ENCODE peak calls at places on chromosomes 5 and 9, in seven cellular contexts. P, C, Z, H, X, Y and T are unnamed samples. For H3K9me3, the result is how much of the 10 kb centered on the place peaks cover.

GRCh38 chr5:35963381-35963843 is 25.0 kb upstream of the CAPSL start:
- DNase-seq in Z (no peak), H (no peak), Y (no peak), C (peak), X (peak), P (no peak), T (no peak)

GRCh38 chr5:56569576-56569975 is 245.8 kb upstream of the MAP3K1 start:
- DNase-seq in Y (no peak), C (no peak), X (peak), P (no peak), Z (no peak), H (no peak), T (no peak)

GRCh38 chr9:95623614-95624013 is 106.8 kb upstream of the PTCH1 start:
- DNase-seq in Z (no peak), P (no peak), H (no peak), Y (no peak), X (no peak), C (no peak), T (no peak)

GRCh38 chr9:18333157-18333556 is 140.8 kb upstream of the ADAMTSL1 start:
- DNase-seq in Z (no peak), X (peak), C (no peak), P (no peak), H (no peak), Y (no peak), T (no peak)

GRCh38 chr5:30050056-30050815 is 1143.2 kb upstream of the CDH6 start:
- DNase-seq in C (no peak), H (no peak), Z (no peak), Y (no peak), X (no peak), P (no peak), T (no peak)

GRCh38 chr5:180126716-180127681 is 55.4 kb upstream of the RNF130 start:
- DNase-seq in Z (no peak), Y (no peak), C (no peak), P (no peak), X (no peak), H (peak), T (no peak)

GRCh38 chr5:76219636-76220035 is 136.5 kb downstream of the SV2C start:
- DNase-seq in Y (no peak), P (no peak), C (no peak), Z (no peak), H (no peak), X (no peak), T (no peak)

GRCh38 chr5:36593867-36594266 is 12.5 kb upstream of the SLC1A3 start:
- DNase-seq in H (no peak), P (no peak), Z (no peak), Y (no peak), X (no peak), C (no peak), T (no peak)

GRCh38 chr5:39775058-39775457 is 350.3 kb upstream of the DAB2 start:
- DNase-seq in C (no peak), X (peak), P (no peak), Y (no peak), Z (no peak), H (no peak), T (no peak)

GRCh38 chr5:151004499-151004898 is 15.9 kb upstream of the GPX3 start:
- DNase-seq in Z (no peak), C (no peak), H (no peak), X (no peak), P (no peak), Y (no peak), T (no peak)

GRCh38 chr5:150134198-150134588 is 21.5 kb downstream of the PDGFRB start:
- DNase-seq in P (no peak), C (no peak), H (no peak), X (no peak), Y (no peak), Z (no peak), T (no peak)

GRCh38 chr5:122906768-122907167 is 61.4 kb downstream of the SNX24 start:
- DNase-seq in C (no peak), P (no peak), Y (no peak), Z (no peak), H (no peak), X (peak), T (no peak)
- H3K9me3 ChIP-seq in C (under half), P (under half), Y (under half), Z (under half), H (under half), X (under half), T (under half)

GRCh38 chr5:143251175-143251574 is 152.3 kb downstream of the NR3C1 start:
- DNase-seq in H (no peak), C (no peak), Y (no peak), X (no peak), Z (no peak), P (no peak), T (no peak)

GRCh38 chr5:143247134-143247815 is 156.2 kb downstream of the NR3C1 start:
- DNase-seq in P (no peak), Z (no peak), C (no peak), X (no peak), H (no peak), Y (no peak), T (no peak)

GRCh38 chr5:143248391-143248790 is 155.1 kb downstream of the NR3C1 start:
- DNase-seq in P (no peak), X (peak), Y (no peak), Z (no peak), H (no peak), C (no peak), T (no peak)

GRCh38 chr5:143249851-143250250 is 153.6 kb downstream of the NR3C1 start:
- DNase-seq in P (no peak), Z (no peak), C (no peak), X (peak), Y (no peak), H (no peak), T (no peak)

GRCh38 chr5:143248822-143249579 is 154.5 kb downstream of the NR3C1 start:
- DNase-seq in P (no peak), X (peak), Z (no peak), C (no peak), H (no peak), Y (no peak), T (no peak)
- H3K27ac ChIP-seq in P (no peak), X (peak), Z (no peak), C (no peak), H (no peak), Y (no peak), T (no peak)

GRCh38 chr9:3136999-3137675 is 293.2 kb upstream of the PUM3 start:
- DNase-seq in Z (no peak), Y (no peak), H (no peak), P (no peak), X (no peak), C (no peak), T (no peak)
- TF ChIP-seq CTCF in Z (no peak), Y (no peak), H (no peak), P (no peak), X (no peak), C (no peak), T (no peak)

DNA sequence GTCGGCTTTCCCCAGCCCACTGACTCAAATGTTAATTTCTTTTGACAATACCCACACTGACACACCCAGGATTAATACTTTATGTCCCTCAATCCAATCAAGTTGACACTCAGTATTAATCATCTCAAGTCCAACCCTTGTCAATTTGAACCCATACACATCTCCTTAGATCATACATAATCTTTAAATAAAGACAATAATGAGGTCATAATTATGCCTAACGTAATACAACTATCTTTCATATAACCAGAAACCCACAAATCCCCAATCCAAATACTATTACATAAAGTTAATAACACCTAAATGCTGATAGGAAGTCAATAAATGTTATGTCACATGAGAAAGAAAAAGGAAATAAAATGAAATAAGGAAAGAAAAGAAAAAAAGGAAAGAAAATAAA is 934.2 kb downstream of the CDH9 start:
- DNase-seq in X (no peak), Y (no peak), H (no peak), P (no peak), C (no peak), Z (no peak), T (no peak)
- H3K9me3 ChIP-seq in X (under half), Y (under half), H (under half), P (under half), C (under half), Z (under half), T (under half)

DNA sequence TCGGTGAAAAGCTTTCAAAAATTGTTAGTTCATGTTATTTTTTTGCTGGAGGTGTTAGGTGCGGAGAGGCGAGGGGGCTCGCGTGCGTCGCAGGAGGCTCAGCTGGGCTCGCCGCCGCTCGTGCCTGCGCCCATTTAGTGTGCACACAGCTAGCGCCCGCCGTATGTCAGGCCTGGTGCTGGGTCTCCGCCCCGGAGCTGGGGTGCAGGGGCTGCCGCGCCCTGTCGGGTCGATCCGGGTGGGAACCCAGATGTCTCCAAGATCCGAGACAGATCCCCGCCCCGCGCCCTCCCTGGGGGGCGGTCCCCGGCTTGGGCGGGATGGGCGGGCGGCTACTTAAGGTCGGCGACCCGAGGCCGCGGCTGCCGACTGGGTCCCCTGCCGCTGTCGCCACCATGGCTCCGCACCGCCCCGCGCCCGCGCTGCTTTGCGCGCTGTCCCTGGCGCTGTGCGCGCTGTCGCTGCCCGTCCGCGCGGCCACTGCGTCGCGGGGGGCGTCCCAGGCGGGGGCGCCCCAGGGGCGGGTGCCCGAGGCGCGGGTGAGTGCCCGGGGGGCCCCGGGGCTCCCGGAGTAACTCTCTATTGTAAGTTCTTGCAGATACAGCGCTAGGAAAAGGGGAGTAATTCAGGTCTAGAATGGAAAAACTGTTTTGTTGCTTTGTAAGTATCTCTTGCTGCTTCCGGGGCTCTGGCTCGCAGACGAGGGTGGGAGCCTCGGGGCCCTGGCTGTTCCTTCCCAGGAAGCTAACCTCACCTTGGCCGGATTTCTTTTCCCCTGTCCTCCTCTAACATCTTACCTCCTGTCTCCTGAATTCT is 31.7 kb downstream of the GSN start:
- DNase-seq in Z (peak), P (no peak), X (no peak), H (peak), C (no peak), Y (peak), T (peak)
- H3K27ac ChIP-seq in Z (peak), P (no peak), X (peak), H (peak), C (no peak), Y (peak), T (peak)

DNA sequence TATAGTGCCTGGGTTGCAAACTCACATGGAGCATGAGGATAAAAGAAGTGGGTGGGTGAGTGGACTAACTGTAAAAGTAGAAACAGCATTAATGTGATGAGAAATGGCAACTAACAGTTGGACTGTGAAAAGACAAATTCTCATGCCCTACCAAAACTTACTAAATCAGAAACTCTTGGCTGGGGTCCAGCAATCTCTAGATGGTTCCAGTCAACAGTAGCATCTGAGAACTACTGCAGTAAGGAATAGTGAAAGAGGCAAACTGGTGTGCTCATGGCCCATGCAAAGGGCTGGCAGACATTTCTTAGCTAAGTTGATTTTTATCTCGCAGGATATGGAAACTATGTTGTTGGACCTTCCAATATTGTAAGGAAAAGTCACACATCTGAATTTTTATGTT is 150.3 kb downstream of the PIK3R1 start:
- DNase-seq in X (no peak), Z (no peak), P (no peak), C (no peak), H (no peak), Y (no peak), T (no peak)
- TF ChIP-seq CTCF in X (no peak), Z (no peak), P (no peak), C (no peak), H (no peak), Y (no peak), T (no peak)

DNA sequence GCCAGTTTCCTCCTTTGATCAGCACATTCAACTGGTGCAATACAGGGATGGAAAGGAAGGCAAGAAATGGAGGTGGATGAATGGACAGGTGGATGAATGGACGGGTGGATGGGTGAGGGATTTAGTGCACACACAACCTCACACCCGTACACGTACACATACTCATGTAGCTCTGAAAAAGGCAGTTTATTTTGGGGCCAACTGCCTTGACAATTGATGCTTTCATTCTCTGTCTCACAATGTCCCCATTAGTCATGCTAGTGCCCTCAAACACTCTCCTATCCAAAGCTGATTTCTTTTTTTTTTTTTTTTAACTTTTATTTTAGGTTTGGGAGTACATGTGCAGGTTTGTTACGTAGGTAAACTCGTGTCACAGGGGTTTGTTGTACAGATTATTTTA is 495.0 kb downstream of the DMAC1 start:
- DNase-seq in P (no peak), Y (no peak), C (no peak), H (no peak), X (no peak), Z (no peak), T (no peak)
- H3K9me3 ChIP-seq in P (under half), Y (under half), C (under half), H (under half), X (under half), Z (under half), T (under half)

DNA sequence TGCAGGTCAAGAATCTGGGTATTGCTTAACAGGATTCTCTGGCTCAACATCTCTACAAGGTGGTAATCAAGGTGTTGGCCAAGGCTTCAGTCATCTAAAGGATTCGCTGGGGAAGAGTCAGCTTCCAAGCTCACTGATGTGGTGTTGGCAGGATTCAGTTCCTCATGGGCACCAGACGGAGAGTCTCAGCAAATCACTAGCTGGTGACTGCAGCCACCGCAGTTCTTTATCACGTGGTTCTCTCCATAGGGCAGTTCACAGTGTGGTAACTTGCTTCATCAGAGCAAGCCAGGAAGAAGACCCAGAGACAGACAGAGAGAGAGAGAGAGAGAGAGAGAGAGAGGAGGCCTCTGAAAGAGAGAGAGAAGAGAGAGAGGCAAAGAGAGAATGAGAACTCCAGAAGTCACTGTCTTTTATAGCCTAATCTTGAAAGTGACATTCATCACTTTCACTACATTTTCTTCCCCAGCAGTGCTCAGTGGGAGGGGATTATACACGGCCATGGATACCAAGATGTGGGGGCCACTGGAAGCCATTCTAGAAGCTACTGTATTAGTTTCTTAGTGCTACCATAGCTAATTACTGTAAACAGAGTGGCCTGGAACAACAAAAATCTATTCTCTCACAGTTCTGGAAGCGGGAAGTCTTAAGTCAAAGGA is 109.2 kb upstream of the SMIM23 start:
- DNase-seq in Z (peak), P (no peak), Y (peak), H (no peak), X (no peak), C (no peak), T (no peak)
- H3K27ac ChIP-seq in Z (no peak), P (no peak), Y (no peak), H (no peak), X (no peak), C (no peak), T (no peak)

GRCh38 chr9:84647699-84648098 is 21.8 kb upstream of the NTRK2 start:
- DNase-seq in C (no peak), H (no peak), X (no peak), Y (no peak), Z (no peak), P (no peak), T (no peak)

GRCh38 chr9:84652496-84653081 is 16.9 kb upstream of the NTRK2 start:
- DNase-seq in H (no peak), Z (no peak), P (no peak), X (no peak), C (peak), Y (no peak), T (no peak)
- TF ChIP-seq CTCF in H (no peak), Z (peak), P (no peak), X (no peak), C (peak), Y (peak), T (no peak)